ENCODE peak calls at places on chromosomes 1 and 21, in eight cellular contexts. One of them, this sample, is unnamed.
A peak's percentile ranks its signal among the peaks of the same experiment; 100 is the strongest.

GRCh38 chr1:43912607-43913006 is 21.0 kb upstream of the ARTN start:
- DNase-seq in endodermal cell: peak; percentile 91
- DNase-seq in stomach: no peak
- DNase-seq in GM23248: peak; percentile 57
- DNase-seq in fibroblast of the aortic adventitia: peak; percentile 87
- DNase-seq in activated CD8-positive, alpha-beta memory T cell treated with anti-CD3 and anti-CD28 coated beads, Interleukin-2, amount 50 U/mL, for 48 hours: no peak
- DNase-seq in AG10803: peak; percentile 96
- DNase-seq in NCI-H1694 treated with DMSO at 0.1 percent for 48 hours: no peak
- DNase-seq in this sample: peak; percentile 97

GRCh38 chr1:86155061-86155806 is 1.3 kb downstream of the COL24A1 start:
- DNase-seq in endodermal cell: peak; percentile 82
- DNase-seq in stomach: no peak
- DNase-seq in GM23248: peak; percentile 59
- DNase-seq in fibroblast of the aortic adventitia: no peak
- DNase-seq in activated CD8-positive, alpha-beta memory T cell treated with anti-CD3 and anti-CD28 coated beads, Interleukin-2, amount 50 U/mL, for 48 hours: no peak
- DNase-seq in AG10803: peak; percentile 46
- DNase-seq in NCI-H1694 treated with DMSO at 0.1 percent for 48 hours: no peak
- DNase-seq in this sample: peak; percentile 71

GRCh38 chr1:6743189-6744101 is 41.8 kb upstream of the CAMTA1 start:
- DNase-seq in endodermal cell: peak; percentile 63
- DNase-seq in stomach: peak; percentile 58
- DNase-seq in GM23248: peak; percentile 92
- DNase-seq in fibroblast of the aortic adventitia: peak; percentile 92
- DNase-seq in activated CD8-positive, alpha-beta memory T cell treated with anti-CD3 and anti-CD28 coated beads, Interleukin-2, amount 50 U/mL, for 48 hours: peak; percentile 60
- DNase-seq in AG10803: peak; percentile 89
- DNase-seq in NCI-H1694 treated with DMSO at 0.1 percent for 48 hours: no peak
- DNase-seq in this sample: no peak

GRCh38 chr21:27333091-27333490 is 366.2 kb upstream of the ADAMTS5 start:
- DNase-seq in endodermal cell: no peak
- DNase-seq in stomach: no peak
- DNase-seq in GM23248: no peak
- DNase-seq in fibroblast of the aortic adventitia: no peak
- DNase-seq in activated CD8-positive, alpha-beta memory T cell treated with anti-CD3 and anti-CD28 coated beads, Interleukin-2, amount 50 U/mL, for 48 hours: no peak
- DNase-seq in AG10803: peak; percentile 79
- DNase-seq in NCI-H1694 treated with DMSO at 0.1 percent for 48 hours: no peak
- DNase-seq in this sample: no peak

GRCh38 chr1:247079141-247079874 is 697 bp upstream of the ZNF670 start:
- DNase-seq in endodermal cell: peak; percentile 70
- DNase-seq in stomach: no peak
- DNase-seq in GM23248: no peak
- DNase-seq in fibroblast of the aortic adventitia: no peak
- DNase-seq in activated CD8-positive, alpha-beta memory T cell treated with anti-CD3 and anti-CD28 coated beads, Interleukin-2, amount 50 U/mL, for 48 hours: no peak
- DNase-seq in AG10803: no peak
- DNase-seq in NCI-H1694 treated with DMSO at 0.1 percent for 48 hours: no peak
- DNase-seq in this sample: peak; percentile 75

GRCh38 chr1:151811181-151811580 is 6.0 kb upstream of the LINGO4 start:
- DNase-seq in endodermal cell: no peak
- DNase-seq in stomach: no peak
- DNase-seq in GM23248: peak; percentile 61
- DNase-seq in fibroblast of the aortic adventitia: peak; percentile 61
- DNase-seq in activated CD8-positive, alpha-beta memory T cell treated with anti-CD3 and anti-CD28 coated beads, Interleukin-2, amount 50 U/mL, for 48 hours: no peak
- DNase-seq in AG10803: peak; percentile 30
- DNase-seq in NCI-H1694 treated with DMSO at 0.1 percent for 48 hours: no peak
- DNase-seq in this sample: peak; percentile 21

GRCh38 chr1:2276803-2277580 is 48.9 kb downstream of the SKI start:
- DNase-seq in endodermal cell: no peak
- DNase-seq in stomach: no peak
- DNase-seq in GM23248: peak; percentile 80
- DNase-seq in fibroblast of the aortic adventitia: peak; percentile 84
- DNase-seq in activated CD8-positive, alpha-beta memory T cell treated with anti-CD3 and anti-CD28 coated beads, Interleukin-2, amount 50 U/mL, for 48 hours: no peak
- DNase-seq in AG10803: peak; percentile 64
- DNase-seq in NCI-H1694 treated with DMSO at 0.1 percent for 48 hours: no peak
- DNase-seq in this sample: no peak

GRCh38 chr1:44924835-44925464 is 61.4 kb downstream of the EIF2B3 start:
- DNase-seq in endodermal cell: no peak
- DNase-seq in stomach: no peak
- DNase-seq in GM23248: peak; percentile 84
- DNase-seq in fibroblast of the aortic adventitia: peak; percentile 87
- DNase-seq in activated CD8-positive, alpha-beta memory T cell treated with anti-CD3 and anti-CD28 coated beads, Interleukin-2, amount 50 U/mL, for 48 hours: no peak
- DNase-seq in AG10803: peak; percentile 79
- DNase-seq in NCI-H1694 treated with DMSO at 0.1 percent for 48 hours: no peak
- DNase-seq in this sample: peak; percentile 25

GRCh38 chr1:33426906-33427305 is 4.0 kb downstream of the PHC2 start:
- DNase-seq in endodermal cell: no peak
- DNase-seq in stomach: no peak
- DNase-seq in GM23248: no peak
- DNase-seq in fibroblast of the aortic adventitia: no peak
- DNase-seq in activated CD8-positive, alpha-beta memory T cell treated with anti-CD3 and anti-CD28 coated beads, Interleukin-2, amount 50 U/mL, for 48 hours: no peak
- DNase-seq in AG10803: no peak
- DNase-seq in NCI-H1694 treated with DMSO at 0.1 percent for 48 hours: no peak
- DNase-seq in this sample: no peak

GRCh38 chr21:39439232-39439631 is 6.3 kb downstream of the LCA5L start:
- DNase-seq in endodermal cell: no peak
- DNase-seq in stomach: no peak
- DNase-seq in GM23248: no peak
- DNase-seq in fibroblast of the aortic adventitia: no peak
- DNase-seq in activated CD8-positive, alpha-beta memory T cell treated with anti-CD3 and anti-CD28 coated beads, Interleukin-2, amount 50 U/mL, for 48 hours: no peak
- DNase-seq in AG10803: no peak
- DNase-seq in NCI-H1694 treated with DMSO at 0.1 percent for 48 hours: no peak
- DNase-seq in this sample: no peak

GRCh38 chr21:44926364-44927101 is 5.8 kb upstream of the ITGB2 start:
- DNase-seq in endodermal cell: peak; percentile 54
- DNase-seq in stomach: no peak
- DNase-seq in GM23248: peak; percentile 95
- DNase-seq in fibroblast of the aortic adventitia: peak; percentile 60
- DNase-seq in activated CD8-positive, alpha-beta memory T cell treated with anti-CD3 and anti-CD28 coated beads, Interleukin-2, amount 50 U/mL, for 48 hours: peak; percentile 80
- DNase-seq in AG10803: peak; percentile 48
- DNase-seq in NCI-H1694 treated with DMSO at 0.1 percent for 48 hours: no peak
- DNase-seq in this sample: no peak

GRCh38 chr1:17965515-17966100 is 142.0 kb upstream of the IGSF21 start:
- DNase-seq in endodermal cell: no peak
- DNase-seq in stomach: no peak
- DNase-seq in GM23248: no peak
- DNase-seq in fibroblast of the aortic adventitia: peak; percentile 24
- DNase-seq in activated CD8-positive, alpha-beta memory T cell treated with anti-CD3 and anti-CD28 coated beads, Interleukin-2, amount 50 U/mL, for 48 hours: no peak
- DNase-seq in AG10803: no peak
- DNase-seq in NCI-H1694 treated with DMSO at 0.1 percent for 48 hours: no peak
- DNase-seq in this sample: no peak

GRCh38 chr1:213135572-213135971 is 84.5 kb downstream of the RPS6KC1 start:
- DNase-seq in endodermal cell: no peak
- DNase-seq in stomach: no peak
- DNase-seq in GM23248: peak; percentile 60
- DNase-seq in fibroblast of the aortic adventitia: peak; percentile 37
- DNase-seq in activated CD8-positive, alpha-beta memory T cell treated with anti-CD3 and anti-CD28 coated beads, Interleukin-2, amount 50 U/mL, for 48 hours: no peak
- DNase-seq in AG10803: peak; percentile 9
- DNase-seq in NCI-H1694 treated with DMSO at 0.1 percent for 48 hours: no peak
- DNase-seq in this sample: peak; percentile 18

GRCh38 chr1:48470506-48470905 is 1.5 kb downstream of the SPATA6 start:
- DNase-seq in endodermal cell: peak; percentile 74
- DNase-seq in stomach: peak; percentile 57
- DNase-seq in GM23248: peak; percentile 61
- DNase-seq in fibroblast of the aortic adventitia: no peak
- DNase-seq in activated CD8-positive, alpha-beta memory T cell treated with anti-CD3 and anti-CD28 coated beads, Interleukin-2, amount 50 U/mL, for 48 hours: no peak
- DNase-seq in AG10803: peak; percentile 8
- DNase-seq in NCI-H1694 treated with DMSO at 0.1 percent for 48 hours: no peak
- DNase-seq in this sample: peak; percentile 58

GRCh38 chr1:168465942-168466702 is 77.7 kb downstream of the XCL2 start:
- DNase-seq in endodermal cell: no peak
- DNase-seq in stomach: peak; percentile 26
- DNase-seq in GM23248: no peak
- DNase-seq in fibroblast of the aortic adventitia: no peak
- DNase-seq in activated CD8-positive, alpha-beta memory T cell treated with anti-CD3 and anti-CD28 coated beads, Interleukin-2, amount 50 U/mL, for 48 hours: peak; percentile 57
- DNase-seq in AG10803: no peak
- DNase-seq in NCI-H1694 treated with DMSO at 0.1 percent for 48 hours: peak; percentile 43
- DNase-seq in this sample: no peak

GRCh38 chr1:153985984-153986761 is at the start of gene RAB13:
- DNase-seq in endodermal cell: peak; percentile 96
- DNase-seq in stomach: peak; percentile 89
- DNase-seq in GM23248: peak; percentile 95
- DNase-seq in fibroblast of the aortic adventitia: peak; percentile 85
- DNase-seq in activated CD8-positive, alpha-beta memory T cell treated with anti-CD3 and anti-CD28 coated beads, Interleukin-2, amount 50 U/mL, for 48 hours: no peak
- DNase-seq in AG10803: peak; percentile 85
- DNase-seq in NCI-H1694 treated with DMSO at 0.1 percent for 48 hours: peak; percentile 79
- DNase-seq in this sample: peak; percentile 89

GRCh38 chr1:1344672-1345361 is 4.4 kb downstream of the DVL1 start:
- DNase-seq in endodermal cell: peak; percentile 82
- DNase-seq in stomach: peak; percentile 68
- DNase-seq in GM23248: peak; percentile 93
- DNase-seq in fibroblast of the aortic adventitia: peak; percentile 58
- DNase-seq in activated CD8-positive, alpha-beta memory T cell treated with anti-CD3 and anti-CD28 coated beads, Interleukin-2, amount 50 U/mL, for 48 hours: no peak
- DNase-seq in AG10803: peak; percentile 56
- DNase-seq in NCI-H1694 treated with DMSO at 0.1 percent for 48 hours: no peak
- DNase-seq in this sample: no peak

GRCh38 chr1:166170075-166170474 is 3.3 kb upstream of the FAM78B start:
- DNase-seq in endodermal cell: no peak
- DNase-seq in stomach: no peak
- DNase-seq in GM23248: no peak
- DNase-seq in fibroblast of the aortic adventitia: no peak
- DNase-seq in activated CD8-positive, alpha-beta memory T cell treated with anti-CD3 and anti-CD28 coated beads, Interleukin-2, amount 50 U/mL, for 48 hours: no peak
- DNase-seq in AG10803: no peak
- DNase-seq in NCI-H1694 treated with DMSO at 0.1 percent for 48 hours: no peak
- DNase-seq in this sample: no peak

GRCh38 chr1:5374176-5374575 is 618.0 kb downstream of the NPHP4 start:
- DNase-seq in endodermal cell: peak; percentile 21
- DNase-seq in stomach: peak; percentile 10
- DNase-seq in GM23248: no peak
- DNase-seq in fibroblast of the aortic adventitia: no peak
- DNase-seq in activated CD8-positive, alpha-beta memory T cell treated with anti-CD3 and anti-CD28 coated beads, Interleukin-2, amount 50 U/mL, for 48 hours: no peak
- DNase-seq in AG10803: no peak
- DNase-seq in NCI-H1694 treated with DMSO at 0.1 percent for 48 hours: no peak
- DNase-seq in this sample: no peak

GRCh38 chr1:92619466-92620189 is 132.9 kb upstream of the GFI1 start:
- DNase-seq in endodermal cell: no peak
- DNase-seq in stomach: no peak
- DNase-seq in GM23248: no peak
- DNase-seq in fibroblast of the aortic adventitia: no peak
- DNase-seq in activated CD8-positive, alpha-beta memory T cell treated with anti-CD3 and anti-CD28 coated beads, Interleukin-2, amount 50 U/mL, for 48 hours: no peak
- DNase-seq in AG10803: no peak
- DNase-seq in NCI-H1694 treated with DMSO at 0.1 percent for 48 hours: no peak
- DNase-seq in this sample: no peak

GRCh38 chr1:172823534-172823933 is 164.6 kb downstream of the FASLG start:
- DNase-seq in endodermal cell: no peak
- DNase-seq in stomach: no peak
- DNase-seq in GM23248: peak; percentile 69
- DNase-seq in fibroblast of the aortic adventitia: peak; percentile 40
- DNase-seq in activated CD8-positive, alpha-beta memory T cell treated with anti-CD3 and anti-CD28 coated beads, Interleukin-2, amount 50 U/mL, for 48 hours: no peak
- DNase-seq in AG10803: peak; percentile 80
- DNase-seq in NCI-H1694 treated with DMSO at 0.1 percent for 48 hours: no peak
- DNase-seq in this sample: no peak

GRCh38 chr21:32581732-32582131 is 3.6 kb downstream of the TCP10L start:
- DNase-seq in endodermal cell: peak; percentile 29
- DNase-seq in stomach: no peak
- DNase-seq in GM23248: no peak
- DNase-seq in fibroblast of the aortic adventitia: no peak
- DNase-seq in activated CD8-positive, alpha-beta memory T cell treated with anti-CD3 and anti-CD28 coated beads, Interleukin-2, amount 50 U/mL, for 48 hours: peak; percentile 8
- DNase-seq in AG10803: no peak
- DNase-seq in NCI-H1694 treated with DMSO at 0.1 percent for 48 hours: no peak
- DNase-seq in this sample: no peak

GRCh38 chr1:109307363-109308021 is 681 bp upstream of the MYBPHL start:
- DNase-seq in endodermal cell: peak; percentile 55
- DNase-seq in stomach: no peak
- DNase-seq in GM23248: no peak
- DNase-seq in fibroblast of the aortic adventitia: no peak
- DNase-seq in activated CD8-positive, alpha-beta memory T cell treated with anti-CD3 and anti-CD28 coated beads, Interleukin-2, amount 50 U/mL, for 48 hours: no peak
- DNase-seq in AG10803: no peak
- DNase-seq in NCI-H1694 treated with DMSO at 0.1 percent for 48 hours: peak; percentile 52
- DNase-seq in this sample: peak; percentile 43

GRCh38 chr1:38140025-38140487 is 93.5 kb upstream of the POU3F1 start:
- DNase-seq in endodermal cell: peak; percentile 77
- DNase-seq in stomach: no peak
- DNase-seq in GM23248: no peak
- DNase-seq in fibroblast of the aortic adventitia: peak; percentile 8
- DNase-seq in activated CD8-positive, alpha-beta memory T cell treated with anti-CD3 and anti-CD28 coated beads, Interleukin-2, amount 50 U/mL, for 48 hours: no peak
- DNase-seq in AG10803: no peak
- DNase-seq in NCI-H1694 treated with DMSO at 0.1 percent for 48 hours: no peak
- DNase-seq in this sample: peak; percentile 72

GRCh38 chr1:96865731-96866684 is 144.4 kb downstream of the PTBP2 start:
- DNase-seq in endodermal cell: no peak
- DNase-seq in stomach: no peak
- DNase-seq in GM23248: peak; percentile 98
- DNase-seq in fibroblast of the aortic adventitia: peak; percentile 99
- DNase-seq in activated CD8-positive, alpha-beta memory T cell treated with anti-CD3 and anti-CD28 coated beads, Interleukin-2, amount 50 U/mL, for 48 hours: no peak
- DNase-seq in AG10803: peak; percentile 99
- DNase-seq in NCI-H1694 treated with DMSO at 0.1 percent for 48 hours: no peak
- DNase-seq in this sample: no peak

GRCh38 chr1:8816831-8817412 is 518 bp downstream of the RERE start:
- DNase-seq in endodermal cell: peak; percentile 78
- DNase-seq in stomach: peak; percentile 27
- DNase-seq in GM23248: peak; percentile 45
- DNase-seq in fibroblast of the aortic adventitia: no peak
- DNase-seq in activated CD8-positive, alpha-beta memory T cell treated with anti-CD3 and anti-CD28 coated beads, Interleukin-2, amount 50 U/mL, for 48 hours: peak; percentile 66
- DNase-seq in AG10803: peak; percentile 44
- DNase-seq in NCI-H1694 treated with DMSO at 0.1 percent for 48 hours: no peak
- DNase-seq in this sample: peak; percentile 42

GRCh38 chr1:109547412-109548320 is 749 bp upstream of the GNAI3 start:
- DNase-seq in endodermal cell: peak; percentile 63
- DNase-seq in stomach: peak; percentile 37
- DNase-seq in GM23248: peak; percentile 64
- DNase-seq in fibroblast of the aortic adventitia: peak; percentile 26
- DNase-seq in activated CD8-positive, alpha-beta memory T cell treated with anti-CD3 and anti-CD28 coated beads, Interleukin-2, amount 50 U/mL, for 48 hours: peak; percentile 64
- DNase-seq in AG10803: no peak
- DNase-seq in NCI-H1694 treated with DMSO at 0.1 percent for 48 hours: no peak
- DNase-seq in this sample: peak; percentile 63

GRCh38 chr1:220696226-220696862 is 6.2 kb downstream of the C1orf115 start:
- DNase-seq in endodermal cell: no peak
- DNase-seq in stomach: no peak
- DNase-seq in GM23248: no peak
- DNase-seq in fibroblast of the aortic adventitia: no peak
- DNase-seq in activated CD8-positive, alpha-beta memory T cell treated with anti-CD3 and anti-CD28 coated beads, Interleukin-2, amount 50 U/mL, for 48 hours: peak; percentile 2
- DNase-seq in AG10803: no peak
- DNase-seq in NCI-H1694 treated with DMSO at 0.1 percent for 48 hours: no peak
- DNase-seq in this sample: no peak

This sample was measured in mesendoderm.